ENCODE peak calls at places on chromosome 13, in six cellular contexts. One of them, this sample, is unnamed.

GRCh38 chr13:27636624-27637288 is 15.1 kb downstream of the POLR1D start:
- DNase-seq in fibroblast of mammary gland: no peak
- DNase-seq in nephron progenitor cell: no peak
- DNase-seq in HT1080: no peak
- DNase-seq in caudate nucleus: no peak
- DNase-seq in stimulated activated CD4-positive, alpha-beta T cell treated with anti-CD3 and anti-CD28 coated beads, Interleukin-4, amount 100 ng/mL, for 1 hour: no peak
- DNase-seq in this sample: no peak

GRCh38 chr13:75685239-75685697 is 49.1 kb downstream of the LMO7 start:
- DNase-seq in fibroblast of mammary gland: peak
- DNase-seq in HT1080: peak
- DNase-seq in nephron progenitor cell: no peak
- DNase-seq in caudate nucleus: no peak
- DNase-seq in stimulated activated CD4-positive, alpha-beta T cell treated with anti-CD3 and anti-CD28 coated beads, Interleukin-4, amount 100 ng/mL, for 1 hour: no peak
- DNase-seq in this sample: no peak

GRCh38 chr13:46629811-46630413 is 76.9 kb downstream of the LRCH1 start:
- DNase-seq in caudate nucleus: no peak
- DNase-seq in stimulated activated CD4-positive, alpha-beta T cell treated with anti-CD3 and anti-CD28 coated beads, Interleukin-4, amount 100 ng/mL, for 1 hour: no peak
- DNase-seq in fibroblast of mammary gland: no peak
- DNase-seq in nephron progenitor cell: no peak
- DNase-seq in HT1080: no peak
- DNase-seq in this sample: no peak

GRCh38 chr13:40756042-40756441 is 14.9 kb downstream of the MRPS31 start:
- DNase-seq in HT1080: no peak
- DNase-seq in nephron progenitor cell: no peak
- DNase-seq in stimulated activated CD4-positive, alpha-beta T cell treated with anti-CD3 and anti-CD28 coated beads, Interleukin-4, amount 100 ng/mL, for 1 hour: no peak
- DNase-seq in caudate nucleus: no peak
- DNase-seq in fibroblast of mammary gland: no peak
- DNase-seq in this sample: no peak

GRCh38 chr13:113631341-113632095 is 26.5 kb downstream of the ATP4B start:
- DNase-seq in caudate nucleus: no peak
- DNase-seq in nephron progenitor cell: no peak
- DNase-seq in HT1080: no peak
- DNase-seq in fibroblast of mammary gland: no peak
- DNase-seq in stimulated activated CD4-positive, alpha-beta T cell treated with anti-CD3 and anti-CD28 coated beads, Interleukin-4, amount 100 ng/mL, for 1 hour: no peak
- DNase-seq in this sample: no peak

GRCh38 chr13:51675385-51675784 is 91.1 kb downstream of the WDFY2 start:
- DNase-seq in nephron progenitor cell: no peak
- DNase-seq in stimulated activated CD4-positive, alpha-beta T cell treated with anti-CD3 and anti-CD28 coated beads, Interleukin-4, amount 100 ng/mL, for 1 hour: no peak
- DNase-seq in HT1080: no peak
- DNase-seq in caudate nucleus: no peak
- DNase-seq in fibroblast of mammary gland: no peak
- DNase-seq in this sample: no peak

GRCh38 chr13:43573787-43574562 is 212.8 kb downstream of the ENOX1 start:
- DNase-seq in fibroblast of mammary gland: no peak
- DNase-seq in HT1080: no peak
- DNase-seq in stimulated activated CD4-positive, alpha-beta T cell treated with anti-CD3 and anti-CD28 coated beads, Interleukin-4, amount 100 ng/mL, for 1 hour: no peak
- DNase-seq in caudate nucleus: no peak
- DNase-seq in nephron progenitor cell: no peak
- DNase-seq in this sample: no peak

GRCh38 chr13:41019578-41020347 is 647 bp upstream of the ELF1 start:
- DNase-seq in caudate nucleus: no peak
- DNase-seq in HT1080: no peak
- DNase-seq in nephron progenitor cell: no peak
- DNase-seq in fibroblast of mammary gland: no peak
- DNase-seq in stimulated activated CD4-positive, alpha-beta T cell treated with anti-CD3 and anti-CD28 coated beads, Interleukin-4, amount 100 ng/mL, for 1 hour: no peak
- DNase-seq in this sample: no peak

GRCh38 chr13:63184693-63185092 is 1769.0 kb upstream of the PCDH20 start:
- DNase-seq in nephron progenitor cell: no peak
- DNase-seq in HT1080: peak
- DNase-seq in caudate nucleus: no peak
- DNase-seq in fibroblast of mammary gland: peak
- DNase-seq in stimulated activated CD4-positive, alpha-beta T cell treated with anti-CD3 and anti-CD28 coated beads, Interleukin-4, amount 100 ng/mL, for 1 hour: no peak
- DNase-seq in this sample: no peak

This sample was measured in GDM1.